ENCODE peak calls at places on chromosomes 5 and 9, in seven cellular contexts. One of them, this sample, is unnamed.

GRCh38 chr5:172768573-172769323 is 2.2 kb downstream of the DUSP1 start:
- DNase-seq in Daoy: peak
- DNase-seq in germinal center: no peak
- DNase-seq in MCF 10A: peak
- DNase-seq in stimulated activated CD4-positive, alpha-beta T cell treated with anti-CD3 and anti-CD28 coated beads, Interleukin-12 subunit alpha, Interleukin-12 subunit beta, amount 100 ng/mL, for 48 hours: no peak
- DNase-seq in T-helper 1 cell: no peak
- DNase-seq in NCI-H2029: no peak
- DNase-seq in this sample: no peak

GRCh38 chr5:129664336-129664937 is 83.5 kb upstream of the MINAR2 start:
- DNase-seq in Daoy: peak
- DNase-seq in germinal center: peak
- DNase-seq in MCF 10A: peak
- DNase-seq in stimulated activated CD4-positive, alpha-beta T cell treated with anti-CD3 and anti-CD28 coated beads, Interleukin-12 subunit alpha, Interleukin-12 subunit beta, amount 100 ng/mL, for 48 hours: peak
- DNase-seq in T-helper 1 cell: peak
- DNase-seq in NCI-H2029: peak
- DNase-seq in this sample: peak

GRCh38 chr5:59893436-59894227 is at the start of gene PDE4D:
- DNase-seq in Daoy: peak
- DNase-seq in germinal center: no peak
- DNase-seq in MCF 10A: peak
- DNase-seq in stimulated activated CD4-positive, alpha-beta T cell treated with anti-CD3 and anti-CD28 coated beads, Interleukin-12 subunit alpha, Interleukin-12 subunit beta, amount 100 ng/mL, for 48 hours: no peak
- DNase-seq in T-helper 1 cell: no peak
- DNase-seq in NCI-H2029: no peak
- DNase-seq in this sample: no peak

GRCh38 chr5:64767959-64768357 is 533 bp downstream of the SREK1IP1 start:
- DNase-seq in Daoy: peak
- DNase-seq in germinal center: no peak
- DNase-seq in MCF 10A: no peak
- DNase-seq in stimulated activated CD4-positive, alpha-beta T cell treated with anti-CD3 and anti-CD28 coated beads, Interleukin-12 subunit alpha, Interleukin-12 subunit beta, amount 100 ng/mL, for 48 hours: no peak
- DNase-seq in T-helper 1 cell: peak
- DNase-seq in NCI-H2029: no peak
- DNase-seq in this sample: peak

GRCh38 chr5:98940586-98940985 is 11.8 kb upstream of the CHD1 start:
- DNase-seq in Daoy: no peak
- DNase-seq in germinal center: no peak
- DNase-seq in MCF 10A: no peak
- DNase-seq in stimulated activated CD4-positive, alpha-beta T cell treated with anti-CD3 and anti-CD28 coated beads, Interleukin-12 subunit alpha, Interleukin-12 subunit beta, amount 100 ng/mL, for 48 hours: no peak
- DNase-seq in T-helper 1 cell: no peak
- DNase-seq in NCI-H2029: no peak
- DNase-seq in this sample: no peak

GRCh38 chr5:54673523-54674225 is 156.1 kb downstream of the SNX18 start:
- DNase-seq in Daoy: no peak
- DNase-seq in germinal center: peak
- DNase-seq in MCF 10A: no peak
- DNase-seq in stimulated activated CD4-positive, alpha-beta T cell treated with anti-CD3 and anti-CD28 coated beads, Interleukin-12 subunit alpha, Interleukin-12 subunit beta, amount 100 ng/mL, for 48 hours: no peak
- DNase-seq in T-helper 1 cell: peak
- DNase-seq in NCI-H2029: no peak
- DNase-seq in this sample: no peak

GRCh38 chr9:133333566-133333965 is 2.4 kb downstream of the SURF6 start:
- DNase-seq in Daoy: no peak
- DNase-seq in germinal center: no peak
- DNase-seq in MCF 10A: no peak
- DNase-seq in stimulated activated CD4-positive, alpha-beta T cell treated with anti-CD3 and anti-CD28 coated beads, Interleukin-12 subunit alpha, Interleukin-12 subunit beta, amount 100 ng/mL, for 48 hours: no peak
- DNase-seq in T-helper 1 cell: no peak
- DNase-seq in NCI-H2029: no peak
- DNase-seq in this sample: no peak

GRCh38 chr9:17509151-17509550 is 69.7 kb upstream of the SH3GL2 start:
- DNase-seq in Daoy: no peak
- DNase-seq in germinal center: no peak
- DNase-seq in MCF 10A: no peak
- DNase-seq in stimulated activated CD4-positive, alpha-beta T cell treated with anti-CD3 and anti-CD28 coated beads, Interleukin-12 subunit alpha, Interleukin-12 subunit beta, amount 100 ng/mL, for 48 hours: no peak
- DNase-seq in T-helper 1 cell: no peak
- DNase-seq in NCI-H2029: peak
- DNase-seq in this sample: no peak

GRCh38 chr9:72539824-72540347 is 18.5 kb downstream of the TMC1 start:
- DNase-seq in Daoy: peak
- DNase-seq in germinal center: no peak
- DNase-seq in MCF 10A: peak
- DNase-seq in stimulated activated CD4-positive, alpha-beta T cell treated with anti-CD3 and anti-CD28 coated beads, Interleukin-12 subunit alpha, Interleukin-12 subunit beta, amount 100 ng/mL, for 48 hours: no peak
- DNase-seq in T-helper 1 cell: no peak
- DNase-seq in NCI-H2029: no peak
- DNase-seq in this sample: peak

GRCh38 chr5:28451478-28451877 is 1413.1 kb upstream of the CDH9 start:
- DNase-seq in Daoy: no peak
- DNase-seq in germinal center: no peak
- DNase-seq in MCF 10A: no peak
- DNase-seq in stimulated activated CD4-positive, alpha-beta T cell treated with anti-CD3 and anti-CD28 coated beads, Interleukin-12 subunit alpha, Interleukin-12 subunit beta, amount 100 ng/mL, for 48 hours: no peak
- DNase-seq in T-helper 1 cell: no peak
- DNase-seq in NCI-H2029: no peak
- DNase-seq in this sample: no peak

GRCh38 chr9:35385042-35385441 is 104.9 kb upstream of the RUSC2 start:
- DNase-seq in Daoy: no peak
- DNase-seq in germinal center: no peak
- DNase-seq in MCF 10A: peak
- DNase-seq in stimulated activated CD4-positive, alpha-beta T cell treated with anti-CD3 and anti-CD28 coated beads, Interleukin-12 subunit alpha, Interleukin-12 subunit beta, amount 100 ng/mL, for 48 hours: no peak
- DNase-seq in T-helper 1 cell: no peak
- DNase-seq in NCI-H2029: no peak
- DNase-seq in this sample: no peak

GRCh38 chr9:125341566-125341965 is 79.9 kb downstream of the GAPVD1 start:
- DNase-seq in Daoy: no peak
- DNase-seq in germinal center: no peak
- DNase-seq in MCF 10A: no peak
- DNase-seq in stimulated activated CD4-positive, alpha-beta T cell treated with anti-CD3 and anti-CD28 coated beads, Interleukin-12 subunit alpha, Interleukin-12 subunit beta, amount 100 ng/mL, for 48 hours: no peak
- DNase-seq in T-helper 1 cell: no peak
- DNase-seq in NCI-H2029: peak
- DNase-seq in this sample: no peak

GRCh38 chr5:73625314-73625904 is 587 bp upstream of the ARHGEF28 start:
- DNase-seq in Daoy: no peak
- DNase-seq in germinal center: no peak
- DNase-seq in MCF 10A: no peak
- DNase-seq in stimulated activated CD4-positive, alpha-beta T cell treated with anti-CD3 and anti-CD28 coated beads, Interleukin-12 subunit alpha, Interleukin-12 subunit beta, amount 100 ng/mL, for 48 hours: no peak
- DNase-seq in T-helper 1 cell: no peak
- DNase-seq in NCI-H2029: no peak
- DNase-seq in this sample: no peak

GRCh38 chr5:164256954-164257353 is 751.5 kb downstream of the MAT2B start:
- DNase-seq in Daoy: no peak
- DNase-seq in germinal center: no peak
- DNase-seq in MCF 10A: no peak
- DNase-seq in stimulated activated CD4-positive, alpha-beta T cell treated with anti-CD3 and anti-CD28 coated beads, Interleukin-12 subunit alpha, Interleukin-12 subunit beta, amount 100 ng/mL, for 48 hours: no peak
- DNase-seq in T-helper 1 cell: no peak
- DNase-seq in NCI-H2029: no peak
- DNase-seq in this sample: no peak

GRCh38 chr5:134647750-134648424 is 698 bp upstream of the SEC24A start:
- DNase-seq in Daoy: peak
- DNase-seq in germinal center: peak
- DNase-seq in MCF 10A: peak
- DNase-seq in stimulated activated CD4-positive, alpha-beta T cell treated with anti-CD3 and anti-CD28 coated beads, Interleukin-12 subunit alpha, Interleukin-12 subunit beta, amount 100 ng/mL, for 48 hours: peak
- DNase-seq in T-helper 1 cell: peak
- DNase-seq in NCI-H2029: no peak
- DNase-seq in this sample: peak

GRCh38 chr9:35158501-35159280 is 3.1 kb upstream of the UNC13B start:
- DNase-seq in Daoy: no peak
- DNase-seq in germinal center: no peak
- DNase-seq in MCF 10A: no peak
- DNase-seq in stimulated activated CD4-positive, alpha-beta T cell treated with anti-CD3 and anti-CD28 coated beads, Interleukin-12 subunit alpha, Interleukin-12 subunit beta, amount 100 ng/mL, for 48 hours: no peak
- DNase-seq in T-helper 1 cell: no peak
- DNase-seq in NCI-H2029: no peak
- DNase-seq in this sample: no peak

GRCh38 chr5:111530298-111530740 is 18.0 kb upstream of the STARD4 start:
- DNase-seq in Daoy: peak
- DNase-seq in germinal center: peak
- DNase-seq in MCF 10A: peak
- DNase-seq in stimulated activated CD4-positive, alpha-beta T cell treated with anti-CD3 and anti-CD28 coated beads, Interleukin-12 subunit alpha, Interleukin-12 subunit beta, amount 100 ng/mL, for 48 hours: peak
- DNase-seq in T-helper 1 cell: peak
- DNase-seq in NCI-H2029: no peak
- DNase-seq in this sample: peak

GRCh38 chr5:135821802-135822201 is 12.7 kb upstream of the SLC25A48 start:
- DNase-seq in Daoy: no peak
- DNase-seq in germinal center: no peak
- DNase-seq in MCF 10A: no peak
- DNase-seq in stimulated activated CD4-positive, alpha-beta T cell treated with anti-CD3 and anti-CD28 coated beads, Interleukin-12 subunit alpha, Interleukin-12 subunit beta, amount 100 ng/mL, for 48 hours: no peak
- DNase-seq in T-helper 1 cell: no peak
- DNase-seq in NCI-H2029: no peak
- DNase-seq in this sample: no peak

GRCh38 chr5:149413477-149414210 is 34.6 kb upstream of the IL17B start:
- DNase-seq in Daoy: no peak
- DNase-seq in germinal center: no peak
- DNase-seq in MCF 10A: no peak
- DNase-seq in stimulated activated CD4-positive, alpha-beta T cell treated with anti-CD3 and anti-CD28 coated beads, Interleukin-12 subunit alpha, Interleukin-12 subunit beta, amount 100 ng/mL, for 48 hours: no peak
- DNase-seq in T-helper 1 cell: no peak
- DNase-seq in NCI-H2029: no peak
- DNase-seq in this sample: no peak

GRCh38 chr9:132201139-132201538 is 39.3 kb downstream of the NTNG2 start:
- DNase-seq in Daoy: no peak
- DNase-seq in germinal center: no peak
- DNase-seq in MCF 10A: no peak
- DNase-seq in stimulated activated CD4-positive, alpha-beta T cell treated with anti-CD3 and anti-CD28 coated beads, Interleukin-12 subunit alpha, Interleukin-12 subunit beta, amount 100 ng/mL, for 48 hours: no peak
- DNase-seq in T-helper 1 cell: no peak
- DNase-seq in NCI-H2029: peak
- DNase-seq in this sample: no peak

GRCh38 chr5:165805756-165806155 is 2300.3 kb downstream of the MAT2B start:
- DNase-seq in Daoy: peak
- DNase-seq in germinal center: no peak
- DNase-seq in MCF 10A: peak
- DNase-seq in stimulated activated CD4-positive, alpha-beta T cell treated with anti-CD3 and anti-CD28 coated beads, Interleukin-12 subunit alpha, Interleukin-12 subunit beta, amount 100 ng/mL, for 48 hours: no peak
- DNase-seq in T-helper 1 cell: no peak
- DNase-seq in NCI-H2029: no peak
- DNase-seq in this sample: no peak

GRCh38 chr5:6995115-6995514 is 281.9 kb downstream of the TENT4A start:
- DNase-seq in Daoy: peak
- DNase-seq in germinal center: no peak
- DNase-seq in MCF 10A: no peak
- DNase-seq in stimulated activated CD4-positive, alpha-beta T cell treated with anti-CD3 and anti-CD28 coated beads, Interleukin-12 subunit alpha, Interleukin-12 subunit beta, amount 100 ng/mL, for 48 hours: no peak
- DNase-seq in T-helper 1 cell: no peak
- DNase-seq in NCI-H2029: no peak
- DNase-seq in this sample: no peak

GRCh38 chr9:106745457-106745856 is 117.5 kb upstream of the ZNF462 start:
- DNase-seq in Daoy: peak
- DNase-seq in germinal center: no peak
- DNase-seq in MCF 10A: peak
- DNase-seq in stimulated activated CD4-positive, alpha-beta T cell treated with anti-CD3 and anti-CD28 coated beads, Interleukin-12 subunit alpha, Interleukin-12 subunit beta, amount 100 ng/mL, for 48 hours: no peak
- DNase-seq in T-helper 1 cell: no peak
- DNase-seq in NCI-H2029: no peak
- DNase-seq in this sample: no peak

GRCh38 chr9:135038331-135038730 is 49.1 kb upstream of the OLFM1 start:
- DNase-seq in Daoy: no peak
- DNase-seq in germinal center: no peak
- DNase-seq in MCF 10A: no peak
- DNase-seq in stimulated activated CD4-positive, alpha-beta T cell treated with anti-CD3 and anti-CD28 coated beads, Interleukin-12 subunit alpha, Interleukin-12 subunit beta, amount 100 ng/mL, for 48 hours: no peak
- DNase-seq in T-helper 1 cell: no peak
- DNase-seq in NCI-H2029: no peak
- DNase-seq in this sample: no peak

GRCh38 chr5:96991708-96992107 is 55.8 kb downstream of the LNPEP start:
- DNase-seq in Daoy: no peak
- DNase-seq in germinal center: no peak
- DNase-seq in MCF 10A: no peak
- DNase-seq in stimulated activated CD4-positive, alpha-beta T cell treated with anti-CD3 and anti-CD28 coated beads, Interleukin-12 subunit alpha, Interleukin-12 subunit beta, amount 100 ng/mL, for 48 hours: no peak
- DNase-seq in T-helper 1 cell: no peak
- DNase-seq in NCI-H2029: no peak
- DNase-seq in this sample: no peak

GRCh38 chr9:89428901-89429890 is 68.7 kb downstream of the SEMA4D start:
- DNase-seq in Daoy: no peak
- DNase-seq in germinal center: peak
- DNase-seq in MCF 10A: no peak
- DNase-seq in stimulated activated CD4-positive, alpha-beta T cell treated with anti-CD3 and anti-CD28 coated beads, Interleukin-12 subunit alpha, Interleukin-12 subunit beta, amount 100 ng/mL, for 48 hours: no peak
- DNase-seq in T-helper 1 cell: peak
- DNase-seq in NCI-H2029: no peak
- DNase-seq in this sample: peak

GRCh38 chr5:13662646-13663045 is 281.8 kb downstream of the DNAH5 start:
- DNase-seq in Daoy: no peak
- DNase-seq in germinal center: no peak
- DNase-seq in MCF 10A: no peak
- DNase-seq in stimulated activated CD4-positive, alpha-beta T cell treated with anti-CD3 and anti-CD28 coated beads, Interleukin-12 subunit alpha, Interleukin-12 subunit beta, amount 100 ng/mL, for 48 hours: no peak
- DNase-seq in T-helper 1 cell: no peak
- DNase-seq in NCI-H2029: no peak
- DNase-seq in this sample: no peak

GRCh38 chr9:130407916-130408659 is 36.7 kb upstream of the ASS1 start:
- DNase-seq in Daoy: no peak
- DNase-seq in germinal center: no peak
- DNase-seq in MCF 10A: no peak
- DNase-seq in stimulated activated CD4-positive, alpha-beta T cell treated with anti-CD3 and anti-CD28 coated beads, Interleukin-12 subunit alpha, Interleukin-12 subunit beta, amount 100 ng/mL, for 48 hours: no peak
- DNase-seq in T-helper 1 cell: no peak
- DNase-seq in NCI-H2029: no peak
- DNase-seq in this sample: no peak

GRCh38 chr5:90386099-90386710 is 23.4 kb downstream of the CETN3 start:
- DNase-seq in Daoy: no peak
- DNase-seq in germinal center: no peak
- DNase-seq in MCF 10A: peak
- DNase-seq in stimulated activated CD4-positive, alpha-beta T cell treated with anti-CD3 and anti-CD28 coated beads, Interleukin-12 subunit alpha, Interleukin-12 subunit beta, amount 100 ng/mL, for 48 hours: no peak
- DNase-seq in T-helper 1 cell: no peak
- DNase-seq in NCI-H2029: no peak
- DNase-seq in this sample: no peak

GRCh38 chr9:133387680-133388079 is 11.5 kb downstream of the STKLD1 start:
- DNase-seq in Daoy: no peak
- DNase-seq in germinal center: no peak
- DNase-seq in MCF 10A: no peak
- DNase-seq in stimulated activated CD4-positive, alpha-beta T cell treated with anti-CD3 and anti-CD28 coated beads, Interleukin-12 subunit alpha, Interleukin-12 subunit beta, amount 100 ng/mL, for 48 hours: no peak
- DNase-seq in T-helper 1 cell: no peak
- DNase-seq in NCI-H2029: no peak
- DNase-seq in this sample: no peak

GRCh38 chr5:132681983-132682382 is 8.2 kb downstream of the IL4 start:
- DNase-seq in Daoy: no peak
- DNase-seq in germinal center: no peak
- DNase-seq in MCF 10A: no peak
- DNase-seq in stimulated activated CD4-positive, alpha-beta T cell treated with anti-CD3 and anti-CD28 coated beads, Interleukin-12 subunit alpha, Interleukin-12 subunit beta, amount 100 ng/mL, for 48 hours: no peak
- DNase-seq in T-helper 1 cell: no peak
- DNase-seq in NCI-H2029: no peak
- DNase-seq in this sample: no peak

GRCh38 chr5:178291161-178291561 is 58.6 kb upstream of the PHYKPL start:
- DNase-seq in Daoy: no peak
- DNase-seq in germinal center: no peak
- DNase-seq in MCF 10A: no peak
- DNase-seq in stimulated activated CD4-positive, alpha-beta T cell treated with anti-CD3 and anti-CD28 coated beads, Interleukin-12 subunit alpha, Interleukin-12 subunit beta, amount 100 ng/mL, for 48 hours: no peak
- DNase-seq in T-helper 1 cell: no peak
- DNase-seq in NCI-H2029: no peak
- DNase-seq in this sample: no peak

GRCh38 chr9:78363221-78363620 is 66.3 kb downstream of the PSAT1 start:
- DNase-seq in Daoy: no peak
- DNase-seq in germinal center: no peak
- DNase-seq in MCF 10A: no peak
- DNase-seq in stimulated activated CD4-positive, alpha-beta T cell treated with anti-CD3 and anti-CD28 coated beads, Interleukin-12 subunit alpha, Interleukin-12 subunit beta, amount 100 ng/mL, for 48 hours: no peak
- DNase-seq in T-helper 1 cell: no peak
- DNase-seq in NCI-H2029: no peak
- DNase-seq in this sample: no peak

GRCh38 chr5:60354322-60354721 is 345.6 kb downstream of the DEPDC1B start:
- DNase-seq in Daoy: no peak
- DNase-seq in germinal center: no peak
- DNase-seq in MCF 10A: no peak
- DNase-seq in stimulated activated CD4-positive, alpha-beta T cell treated with anti-CD3 and anti-CD28 coated beads, Interleukin-12 subunit alpha, Interleukin-12 subunit beta, amount 100 ng/mL, for 48 hours: no peak
- DNase-seq in T-helper 1 cell: no peak
- DNase-seq in NCI-H2029: peak
- DNase-seq in this sample: no peak

GRCh38 chr5:117594165-117594564 is 1019.5 kb upstream of the SEMA6A start:
- DNase-seq in Daoy: no peak
- DNase-seq in germinal center: no peak
- DNase-seq in MCF 10A: peak
- DNase-seq in stimulated activated CD4-positive, alpha-beta T cell treated with anti-CD3 and anti-CD28 coated beads, Interleukin-12 subunit alpha, Interleukin-12 subunit beta, amount 100 ng/mL, for 48 hours: no peak
- DNase-seq in T-helper 1 cell: no peak
- DNase-seq in NCI-H2029: no peak
- DNase-seq in this sample: no peak

GRCh38 chr5:115575167-115576070 is 26.9 kb downstream of the TICAM2 start:
- DNase-seq in Daoy: peak
- DNase-seq in germinal center: peak
- DNase-seq in MCF 10A: no peak
- DNase-seq in stimulated activated CD4-positive, alpha-beta T cell treated with anti-CD3 and anti-CD28 coated beads, Interleukin-12 subunit alpha, Interleukin-12 subunit beta, amount 100 ng/mL, for 48 hours: no peak
- DNase-seq in T-helper 1 cell: no peak
- DNase-seq in NCI-H2029: no peak
- DNase-seq in this sample: no peak

This sample was measured in K562.